ENCODE peak calls at places on chromosomes 1 and 21, in eight cellular contexts. Q, W, S, O, J, G, F and R are unnamed samples.

GRCh38 chr21:38721055-38721454 is 84.7 kb upstream of the ETS2 start:
- DNase-seq in Q (no peak), J (peak; percentile 62), F (peak; percentile 19), G (no peak), W (no peak), S (no peak), O (no peak), R (no peak)

GRCh38 chr1:228336308-228337030 is 70.2 kb downstream of the TRIM11 start:
- DNase-seq in F (no peak), O (no peak), W (no peak), G (no peak), S (no peak), Q (peak; percentile 35), J (no peak), R (peak; percentile 13)

GRCh38 chr1:57860931-57861600 is 437.2 kb upstream of the DAB1 start:
- DNase-seq in G (no peak), O (no peak), Q (no peak), F (no peak), J (no peak), W (no peak), S (peak; percentile 42), R (no peak)

GRCh38 chr1:151455966-151456365 is 3.3 kb downstream of the POGZ start:
- DNase-seq in G (no peak), F (no peak), W (no peak), Q (no peak), O (no peak), S (peak; percentile 36), J (no peak), R (no peak)

GRCh38 chr1:70143052-70143659 is 62.2 kb downstream of the LRRC40 start:
- DNase-seq in S (peak; percentile 16), J (no peak), F (no peak), Q (peak; percentile 72), O (peak; percentile 66), W (no peak), G (no peak), R (peak; percentile 48)

GRCh38 chr1:151143057-151143435 is 3.4 kb downstream of the SEMA6C start:
- DNase-seq in J (peak; percentile 49), O (no peak), F (no peak), W (no peak), Q (no peak), G (no peak), S (no peak), R (no peak)

GRCh38 chr1:30516505-30516858 is 206.9 kb downstream of the MATN1 start:
- DNase-seq in J (peak; percentile 12), G (no peak), W (no peak), O (no peak), Q (no peak), F (no peak), S (no peak), R (no peak)

GRCh38 chr1:176858421-176858916 is 306.0 kb downstream of the ASTN1 start:
- DNase-seq in F (no peak), G (no peak), J (no peak), S (no peak), Q (no peak), O (no peak), W (no peak), R (no peak)

GRCh38 chr1:101360506-101360905 is 123.7 kb downstream of the S1PR1 start:
- DNase-seq in W (no peak), O (peak; percentile 22), G (no peak), S (no peak), Q (no peak), J (no peak), F (no peak), R (no peak)

GRCh38 chr1:27601771-27602509 is 2.0 kb downstream of the AHDC1 start:
- DNase-seq in G (no peak), Q (no peak), J (peak; percentile 62), O (no peak), F (no peak), W (no peak), S (no peak), R (no peak)

GRCh38 chr1:37734629-37735591 is 30.0 kb downstream of the EPHA10 start:
- DNase-seq in W (no peak), S (no peak), G (no peak), J (peak; percentile 90), F (peak; percentile 88), O (no peak), Q (no peak), R (no peak)

GRCh38 chr1:185015598-185015997 is 29.8 kb upstream of the RNF2 start:
- DNase-seq in O (no peak), F (no peak), W (no peak), J (no peak), Q (no peak), G (no peak), S (no peak), R (peak; percentile 10)

GRCh38 chr1:116483481-116484309 is 87.1 kb downstream of the CD58 start:
- DNase-seq in J (no peak), F (no peak), Q (no peak), O (peak; percentile 69), W (no peak), G (no peak), S (no peak), R (peak; percentile 86)

GRCh38 chr21:40471103-40471502 is 375.9 kb downstream of the DSCAM start:
- DNase-seq in O (no peak), Q (no peak), G (no peak), J (no peak), F (no peak), S (peak; percentile 27), W (no peak), R (no peak)

GRCh38 chr1:8283058-8283884 is 34.6 kb upstream of the SLC45A1 start:
- DNase-seq in G (no peak), J (no peak), W (no peak), Q (no peak), F (no peak), O (no peak), S (no peak), R (peak; percentile 4)

GRCh38 chr1:11407301-11407994 is 71.5 kb upstream of the DISP3 start:
- DNase-seq in J (no peak), Q (no peak), O (no peak), W (no peak), F (no peak), S (peak; percentile 3), G (no peak), R (no peak)

GRCh38 chr21:46183910-46184624 is at the start of gene SPATC1L:
- DNase-seq in Q (peak; percentile 61), G (no peak), W (peak; percentile 40), J (peak; percentile 84), O (peak; percentile 51), F (peak; percentile 69), S (peak; percentile 77), R (peak; percentile 83)

GRCh38 chr1:40362199-40362598 is 11.3 kb upstream of the SMAP2 start:
- DNase-seq in W (no peak), G (no peak), F (no peak), O (no peak), Q (no peak), S (no peak), J (no peak), R (no peak)

GRCh38 chr1:85496881-85497582 is 32.1 kb upstream of the DDAH1 start:
- DNase-seq in Q (peak; percentile 38), O (no peak), S (peak; percentile 65), W (no peak), G (no peak), J (no peak), F (no peak), R (no peak)

GRCh38 chr1:113488576-113489177 is 98.4 kb downstream of the MAGI3 start:
- DNase-seq in F (peak; percentile 67), S (no peak), J (peak; percentile 84), Q (no peak), O (no peak), G (no peak), W (no peak), R (no peak)
- TF ChIP-seq CTCF in F (no peak), S (no peak), J (peak; percentile 77), Q (peak; percentile 9), O (peak; percentile 54), G (no peak), W (no peak), R (peak; percentile 20)

DNA sequence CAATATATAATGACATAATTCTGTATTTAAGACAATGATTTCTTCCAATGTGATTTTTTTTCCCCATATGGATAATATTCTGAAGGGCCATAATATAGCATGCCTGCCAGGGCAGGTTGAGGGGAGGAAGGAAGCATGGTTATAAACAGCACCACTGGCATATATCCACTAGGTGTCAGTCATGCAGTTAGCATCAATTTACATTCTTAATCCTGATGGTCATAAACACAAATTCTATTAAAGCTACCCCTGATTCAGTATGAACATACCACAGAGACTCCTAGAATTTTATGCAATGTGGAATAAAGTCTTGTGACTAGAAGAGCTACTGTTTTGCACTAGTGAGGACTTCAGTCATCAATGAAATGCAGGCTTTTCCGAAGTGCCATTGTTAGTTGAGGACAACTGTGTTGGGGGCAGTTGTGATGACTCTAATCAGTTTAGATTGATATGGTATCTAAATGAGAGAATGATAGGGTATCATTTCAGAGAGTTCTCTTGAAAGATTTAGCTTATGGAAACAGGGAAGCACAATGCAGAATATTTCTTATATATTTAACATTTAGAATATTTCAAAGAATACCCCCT is 342.7 kb upstream of the NR5A2 start:
- DNase-seq in W (peak; percentile 70), G (no peak), J (peak; percentile 63), F (no peak), Q (peak; percentile 82), S (peak; percentile 67), O (peak; percentile 79), R (peak; percentile 62)
- TF ChIP-seq CTCF in W (peak; percentile 88), G (peak; percentile 72), J (peak; percentile 94), F (peak; percentile 63), Q (peak; percentile 77), S (peak; percentile 90), O (peak; percentile 93), R (peak; percentile 80)

DNA sequence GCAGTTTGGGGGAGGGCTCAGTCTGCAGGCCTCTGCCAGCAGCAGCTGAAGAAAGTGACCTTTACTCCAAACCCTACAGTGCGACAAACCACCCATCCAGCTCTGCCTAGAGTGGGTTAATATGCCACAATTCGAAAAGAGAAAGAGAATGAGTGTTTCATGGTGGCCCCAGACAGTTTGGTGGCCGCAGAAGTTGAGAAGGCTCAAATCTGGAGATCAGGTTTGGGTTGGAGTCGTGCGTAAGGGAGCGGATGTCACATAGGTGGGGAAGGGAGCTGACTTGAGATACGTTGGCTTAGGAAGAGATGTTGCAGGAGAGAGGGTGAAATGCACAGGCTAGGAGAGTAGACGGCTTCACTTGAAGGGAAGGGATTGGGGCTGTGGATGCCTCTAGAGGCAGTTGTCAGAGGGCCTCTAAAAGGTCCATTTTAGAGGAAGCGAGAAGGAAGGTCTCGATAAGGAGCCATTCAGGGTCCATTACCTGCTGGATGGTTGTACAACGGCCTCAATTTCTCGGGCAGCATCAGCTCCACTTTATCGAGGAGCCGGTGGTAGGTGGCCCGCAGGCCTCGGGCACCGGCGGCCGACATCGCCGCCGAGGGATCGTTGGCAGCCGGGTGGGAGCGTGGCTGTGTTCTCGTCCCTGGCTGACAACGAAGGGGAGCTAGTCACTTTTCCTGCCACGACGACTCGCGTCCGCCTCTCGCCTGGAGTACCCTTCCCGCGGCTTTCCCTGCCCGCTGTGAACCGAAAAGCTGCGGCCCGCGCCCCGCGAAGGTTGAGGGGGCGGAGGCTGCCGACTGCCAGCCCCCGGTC is 1.0 kb upstream of the DCAF6 start:
- DNase-seq in J (peak; percentile 76), G (no peak), W (no peak), O (peak; percentile 30), Q (peak; percentile 52), S (peak; percentile 25), F (no peak), R (peak; percentile 50)
- TF ChIP-seq CTCF in J (no peak), G (no peak), W (no peak), O (peak; percentile 6), Q (no peak), S (no peak), F (no peak), R (no peak)

DNA sequence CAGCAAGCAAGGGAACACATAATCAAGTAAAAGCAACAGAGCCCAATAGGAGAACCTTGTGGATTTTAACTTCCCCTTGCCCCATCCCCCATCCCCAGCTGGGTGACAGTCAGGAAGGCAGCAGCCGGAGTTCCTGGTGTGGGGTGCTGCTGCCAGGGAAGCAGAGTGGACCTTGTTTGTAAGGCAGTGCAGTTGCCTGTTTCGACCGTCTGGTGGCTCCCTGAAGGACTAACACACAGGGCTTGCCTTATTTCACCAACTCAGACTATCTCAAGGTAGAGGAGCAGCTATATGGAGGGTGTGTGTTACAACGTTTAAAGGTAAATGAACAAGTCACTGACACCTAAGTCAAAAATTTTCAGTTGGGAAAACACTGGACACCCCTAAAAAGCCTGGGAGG is 6.6 kb downstream of the KRTAP10-8 start:
- DNase-seq in G (no peak), Q (peak; percentile 30), W (no peak), O (no peak), J (peak; percentile 77), F (peak; percentile 40), S (peak; percentile 2), R (no peak)
- TF ChIP-seq CTCF in G (no peak), Q (peak; percentile 29), W (no peak), O (peak; percentile 35), J (peak; percentile 69), F (no peak), S (no peak), R (no peak)